ENCODE peak calls at places on chromosomes 13 and 19, in four cellular contexts. S, O, B and N are unnamed samples.

GRCh38 chr13:93620366-93620765 is 393.8 kb downstream of the GPC6 start:
- DNase-seq in S (no peak), O (no peak), B (no peak), N (no peak)

GRCh38 chr13:114115191-114115671 is 17.2 kb downstream of the RASA3 start:
- DNase-seq in S (peak; percentile 65), O (peak; percentile 72), B (no peak), N (no peak)

GRCh38 chr13:50001287-50001686 is 4.4 kb downstream of the TRIM13 start:
- DNase-seq in S (no peak), O (no peak), B (no peak), N (no peak)

GRCh38 chr19:50759886-50760285 is 10.4 kb upstream of the GPR32 start:
- DNase-seq in S (no peak), O (peak; percentile 30), B (no peak), N (no peak)

GRCh38 chr13:106468207-106468606 is 67.3 kb downstream of the EFNB2 start:
- DNase-seq in S (no peak), O (no peak), B (peak; percentile 66), N (no peak)

GRCh38 chr19:45217193-45217956 is 27.8 kb downstream of the EXOC3L2 start:
- DNase-seq in S (no peak), O (peak; percentile 12), B (no peak), N (no peak)

GRCh38 chr19:18839465-18840287 is 7.9 kb downstream of the UPF1 start:
- DNase-seq in S (no peak), O (no peak), B (no peak), N (no peak)

GRCh38 chr19:6997679-6998445 is 23.4 kb downstream of the MBD3L2B start:
- DNase-seq in S (no peak), O (peak; percentile 57), B (no peak), N (no peak)

GRCh38 chr13:94343243-94343585 is 136.3 kb downstream of the DCT start:
- DNase-seq in S (no peak), O (no peak), B (no peak), N (no peak)

GRCh38 chr19:51971624-51972023 is 15.0 kb downstream of the ZNF350 start:
- DNase-seq in S (no peak), O (peak; percentile 22), B (no peak), N (no peak)

GRCh38 chr19:44816301-44816700 is 7.4 kb downstream of the BCAM start:
- DNase-seq in S (no peak), O (no peak), B (no peak), N (no peak)

GRCh38 chr13:37412271-37412683 is 186.3 kb downstream of the POSTN start:
- DNase-seq in S (no peak), O (no peak), B (no peak), N (no peak)

GRCh38 chr19:44587863-44588752 is 25.3 kb upstream of the IGSF23 start:
- DNase-seq in S (no peak), O (peak; percentile 94), B (no peak), N (no peak)

GRCh38 chr19:811511-812048 is 10.2 kb downstream of the PLPPR3 start:
- DNase-seq in S (no peak), O (no peak), B (no peak), N (no peak)

GRCh38 chr13:99033814-99034213 is 56.0 kb upstream of the DOCK9 start:
- DNase-seq in S (no peak), O (peak; percentile 52), B (no peak), N (no peak)

GRCh38 chr13:35855531-35856019 is 275.6 kb downstream of the DCLK1 start:
- DNase-seq in S (no peak), O (no peak), B (no peak), N (no peak)

GRCh38 chr13:109336730-109337129 is 449.7 kb downstream of the IRS2 start:
- DNase-seq in S (no peak), O (peak; percentile 63), B (no peak), N (no peak)

GRCh38 chr13:84433024-84433423 is 550.8 kb upstream of the SLITRK1 start:
- DNase-seq in S (no peak), O (peak; percentile 16), B (no peak), N (no peak)

GRCh38 chr19:8393871-8394250 is 3.7 kb downstream of the RAB11B start:
- DNase-seq in S (no peak), O (no peak), B (no peak), N (no peak)

GRCh38 chr13:37392389-37392788 is 206.2 kb downstream of the POSTN start:
- DNase-seq in S (no peak), O (no peak), B (no peak), N (no peak)

GRCh38 chr13:75800545-75800944 is 164.4 kb downstream of the LMO7 start:
- DNase-seq in S (no peak), O (no peak), B (no peak), N (no peak)

GRCh38 chr13:40933508-40933907 is 85.6 kb downstream of the ELF1 start:
- DNase-seq in S (no peak), O (no peak), B (no peak), N (no peak)

GRCh38 chr13:42412812-42413795 is 141.2 kb downstream of the AKAP11 start:
- DNase-seq in S (no peak), O (peak; percentile 62), B (no peak), N (no peak)
- TF ChIP-seq CTCF in S (no peak), O (no peak), B (no peak), N (no peak)

GRCh38 chr13:72221276-72221962 is 354.4 kb upstream of the DACH1 start:
- DNase-seq in S (peak; percentile 39), O (peak; percentile 1), B (no peak), N (no peak)
- TF ChIP-seq CTCF in S (peak; percentile 54), O (peak; percentile 32), B (no peak), N (peak; percentile 52)

DNA sequence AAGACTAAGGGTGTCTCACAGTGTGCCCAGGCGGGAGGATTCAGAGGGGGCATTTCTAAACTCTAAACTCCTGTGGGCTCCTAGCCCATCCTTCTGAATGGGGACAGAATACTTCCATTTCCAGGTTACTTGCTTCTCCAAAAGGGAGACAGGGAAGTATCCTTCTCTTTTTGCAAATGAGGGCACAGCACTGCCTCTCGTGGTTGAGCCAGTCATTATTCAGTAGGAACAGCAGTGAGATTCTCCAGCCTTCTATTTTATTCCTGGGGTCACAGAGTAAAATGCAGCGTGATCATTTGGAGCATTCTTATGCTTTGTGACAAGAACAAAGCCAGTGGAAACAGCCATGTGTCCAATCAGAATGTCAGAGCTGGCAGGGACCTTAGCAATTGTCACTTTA is 15.7 kb upstream of the TSHZ3 start:
- DNase-seq in S (no peak), O (no peak), B (no peak), N (no peak)
- TF ChIP-seq CTCF in S (no peak), O (no peak), B (no peak), N (no peak)

GRCh38 chr19:30653646-30654386 is 281.6 kb downstream of the ZNF536 start:
- DNase-seq in S (no peak), O (no peak), B (peak; percentile 50), N (peak; percentile 71)
- TF ChIP-seq CTCF in S (no peak), O (no peak), B (no peak), N (no peak)

GRCh38 chr19:14571695-14572490 is at the start of gene NDUFB7:
- DNase-seq in S (peak; percentile 92), O (peak; percentile 96), B (peak; percentile 93), N (peak; percentile 94)
- TF ChIP-seq CTCF in S (peak; percentile 78), O (peak; percentile 66), B (peak; percentile 48), N (peak; percentile 67)

DNA sequence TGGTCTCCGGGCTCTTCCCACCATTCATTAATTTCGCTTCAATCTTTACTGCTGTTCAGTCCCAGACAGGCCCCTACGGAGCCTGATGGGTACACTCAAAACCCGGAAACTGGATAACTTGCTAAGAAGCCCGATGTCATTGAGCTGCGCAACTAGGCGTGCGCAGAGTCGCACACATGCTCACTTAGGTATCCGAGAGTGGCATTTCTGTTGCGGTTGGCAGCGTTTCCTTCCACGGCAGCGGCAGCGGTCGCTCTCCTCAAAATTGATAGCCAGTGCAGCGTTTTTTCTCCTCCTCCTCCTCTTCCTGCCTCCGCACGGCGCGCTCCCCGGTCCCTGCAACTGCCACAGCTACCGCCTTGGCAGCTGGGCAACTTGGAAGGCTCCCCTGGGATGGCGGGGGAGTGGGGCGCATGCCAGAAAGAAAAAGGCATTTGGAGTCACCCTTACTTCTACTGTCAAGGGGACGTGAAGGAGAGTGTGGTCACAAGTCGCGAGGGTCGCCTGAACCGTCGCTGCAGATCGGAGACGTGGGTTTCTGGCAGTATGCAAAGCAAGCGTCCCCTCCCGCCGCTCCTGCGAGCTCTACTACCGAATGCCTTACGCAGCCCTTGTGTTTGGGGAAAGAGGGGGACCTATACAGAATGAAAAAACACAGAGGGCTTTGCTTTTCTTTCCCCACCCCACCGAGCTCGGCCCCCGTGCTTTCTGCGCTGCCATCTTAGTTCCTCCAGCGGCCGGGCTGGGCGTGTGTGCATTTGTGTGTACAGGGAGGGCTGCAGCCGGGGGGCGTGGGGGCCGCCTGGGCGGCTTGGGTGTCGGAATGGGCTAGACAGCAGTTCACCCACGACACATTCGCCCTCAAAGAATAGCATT is 2.5 kb upstream of the MYCBP2 start:
- DNase-seq in S (peak; percentile 90), O (peak; percentile 97), B (peak; percentile 90), N (peak; percentile 90)
- TF ChIP-seq CTCF in S (no peak), O (no peak), B (no peak), N (no peak)

DNA sequence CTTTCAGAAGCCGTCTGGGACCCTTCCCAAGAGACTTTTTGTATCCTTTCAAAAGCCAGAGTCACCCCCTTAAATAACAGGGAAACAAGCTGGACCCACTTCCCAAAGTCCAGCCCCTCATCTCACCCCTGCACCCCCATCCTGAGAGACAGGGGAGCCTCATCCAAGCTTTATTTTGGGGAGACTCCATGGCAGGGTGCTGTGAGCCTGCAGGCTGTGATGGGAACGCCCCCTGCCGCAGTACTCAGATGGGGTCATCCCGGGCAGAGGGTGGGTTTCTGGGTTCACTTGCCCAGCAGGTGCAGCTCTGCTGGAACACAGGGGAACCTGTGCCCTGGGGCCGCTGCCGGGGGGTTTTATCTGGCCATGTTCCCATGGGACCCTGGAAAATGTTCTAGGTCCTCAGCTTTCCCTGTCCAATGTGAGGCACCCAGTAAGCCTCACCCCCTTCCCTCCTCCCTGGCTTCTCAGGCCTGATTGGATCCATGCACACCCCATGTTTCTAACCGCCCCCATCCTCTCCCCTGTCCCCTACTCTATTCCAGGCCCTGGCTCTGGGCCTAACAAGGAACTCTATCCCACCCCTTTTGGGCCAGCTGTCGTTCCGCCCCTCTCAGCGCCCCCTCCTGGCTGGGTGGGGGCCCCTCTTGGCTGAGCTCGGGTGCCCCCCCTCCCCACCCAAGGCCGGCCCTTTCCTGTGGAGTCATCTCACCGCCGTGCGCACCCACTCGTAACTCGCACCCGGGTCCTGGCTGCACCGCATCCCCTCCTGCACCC is 1.0 kb downstream of the HIF3A start:
- DNase-seq in S (peak; percentile 65), O (peak; percentile 92), B (peak; percentile 93), N (no peak)
- TF ChIP-seq CTCF in S (no peak), O (peak; percentile 28), B (peak; percentile 17), N (peak; percentile 31)

GRCh38 chr19:5687360-5688198 is 2.5 kb upstream of the RPL36 start:
- DNase-seq in S (no peak), O (no peak), B (peak; percentile 75), N (peak; percentile 83)
- TF ChIP-seq CTCF in S (no peak), O (no peak), B (no peak), N (no peak)

GRCh38 chr13:101475536-101475935 is 23.1 kb downstream of the ITGBL1 start:
- DNase-seq in S (no peak), O (no peak), B (no peak), N (no peak)

GRCh38 chr13:101473458-101473857 is 21.0 kb downstream of the ITGBL1 start:
- DNase-seq in S (no peak), O (peak; percentile 67), B (no peak), N (no peak)

GRCh38 chr13:101474419-101474957 is 22.0 kb downstream of the ITGBL1 start:
- DNase-seq in S (no peak), O (peak; percentile 93), B (no peak), N (no peak)
- TF ChIP-seq CTCF in S (no peak), O (peak; percentile 67), B (no peak), N (peak; percentile 64)